ENCODE peak calls at places on chromosome 10, in four cellular contexts. J is fibroblast of lung, W is colonic mucosa, N is H9. D is an unnamed sample.

GRCh38 chr10:20233423-20233822 is 417.2 kb downstream of the PLXDC2 start:
- DNase-seq in J (no peak), W (no peak), N (no peak), D (no peak)

GRCh38 chr10:130022071-130022470 is 58.0 kb upstream of the EBF3 start:
- DNase-seq in J (no peak), W (no peak), N (peak; percentile 9), D (no peak)

GRCh38 chr10:124728071-124728829 is 15.9 kb downstream of the FAM53B start:
- DNase-seq in J (no peak), W (no peak), N (no peak), D (no peak)

GRCh38 chr10:131013281-131013680 is 298.2 kb downstream of the TCERG1L start:
- DNase-seq in J (no peak), W (no peak), N (no peak), D (no peak)

GRCh38 chr10:20745556-20745955 is 151.6 kb downstream of the NEBL start:
- DNase-seq in J (no peak), W (no peak), N (no peak), D (peak; percentile 83)

GRCh38 chr10:123750901-123751300 is 84.7 kb downstream of the GPR26 start:
- DNase-seq in J (no peak), W (no peak), N (no peak), D (no peak)

GRCh38 chr10:124222298-124223000 is 129.1 kb upstream of the CHST15 start:
- DNase-seq in J (no peak), W (no peak), N (no peak), D (no peak)

GRCh38 chr10:60123172-60123571 is 216.8 kb upstream of the CCDC6 start:
- DNase-seq in J (peak; percentile 89), W (no peak), N (no peak), D (no peak)

GRCh38 chr10:67804395-67804678 is 33.7 kb downstream of the DNAJC12 start:
- DNase-seq in J (no peak), W (no peak), N (no peak), D (no peak)

GRCh38 chr10:89273680-89274079 is 22.1 kb upstream of the LIPA start:
- DNase-seq in J (no peak), W (no peak), N (no peak), D (no peak)

GRCh38 chr10:126734015-126734414 is 63.5 kb upstream of the C10orf90 start:
- DNase-seq in J (peak; percentile 19), W (no peak), N (no peak), D (no peak)

GRCh38 chr10:109166935-109167334 is 756.4 kb downstream of the XPNPEP1 start:
- DNase-seq in J (peak; percentile 6), W (no peak), N (no peak), D (no peak)

GRCh38 chr10:77629775-77630565 is 7.6 kb downstream of the KCNMA1 start:
- DNase-seq in J (no peak), W (no peak), N (no peak), D (no peak)

GRCh38 chr10:127085957-127086356 is 110.4 kb downstream of the INSYN2A start:
- DNase-seq in J (no peak), W (no peak), N (no peak), D (no peak)

GRCh38 chr10:30550967-30551815 is 78.4 kb downstream of the LYZL2 start:
- DNase-seq in J (no peak), W (no peak), N (no peak), D (no peak)

GRCh38 chr10:30554443-30554831 is 75.1 kb downstream of the LYZL2 start:
- DNase-seq in J (no peak), W (no peak), N (no peak), D (no peak)

GRCh38 chr10:30555465-30555864 is 74.1 kb downstream of the LYZL2 start:
- DNase-seq in J (no peak), W (no peak), N (no peak), D (no peak)

GRCh38 chr10:30553625-30554442 is 75.7 kb downstream of the LYZL2 start:
- DNase-seq in J (peak; percentile 18), W (peak; percentile 87), N (peak; percentile 80), D (peak; percentile 86)

GRCh38 chr10:30553018-30553624 is 76.4 kb downstream of the LYZL2 start:
- DNase-seq in J (no peak), W (no peak), N (peak; percentile 85), D (peak; percentile 89)
- H3K27ac ChIP-seq in J (no peak overlapping the region), W (peak overlapping the region; percentile 80), N (peak overlapping the region; percentile 87), D (peak overlapping the region; percentile 65)

GRCh38 chr10:132457328-132458070 is 60.5 kb downstream of the PWWP2B start:
- DNase-seq in J (no peak), W (no peak), N (no peak), D (peak; percentile 59)
- TF ChIP-seq CTCF in J (no peak), W (no peak), N (peak; percentile 39), D (peak; percentile 45)

DNA sequence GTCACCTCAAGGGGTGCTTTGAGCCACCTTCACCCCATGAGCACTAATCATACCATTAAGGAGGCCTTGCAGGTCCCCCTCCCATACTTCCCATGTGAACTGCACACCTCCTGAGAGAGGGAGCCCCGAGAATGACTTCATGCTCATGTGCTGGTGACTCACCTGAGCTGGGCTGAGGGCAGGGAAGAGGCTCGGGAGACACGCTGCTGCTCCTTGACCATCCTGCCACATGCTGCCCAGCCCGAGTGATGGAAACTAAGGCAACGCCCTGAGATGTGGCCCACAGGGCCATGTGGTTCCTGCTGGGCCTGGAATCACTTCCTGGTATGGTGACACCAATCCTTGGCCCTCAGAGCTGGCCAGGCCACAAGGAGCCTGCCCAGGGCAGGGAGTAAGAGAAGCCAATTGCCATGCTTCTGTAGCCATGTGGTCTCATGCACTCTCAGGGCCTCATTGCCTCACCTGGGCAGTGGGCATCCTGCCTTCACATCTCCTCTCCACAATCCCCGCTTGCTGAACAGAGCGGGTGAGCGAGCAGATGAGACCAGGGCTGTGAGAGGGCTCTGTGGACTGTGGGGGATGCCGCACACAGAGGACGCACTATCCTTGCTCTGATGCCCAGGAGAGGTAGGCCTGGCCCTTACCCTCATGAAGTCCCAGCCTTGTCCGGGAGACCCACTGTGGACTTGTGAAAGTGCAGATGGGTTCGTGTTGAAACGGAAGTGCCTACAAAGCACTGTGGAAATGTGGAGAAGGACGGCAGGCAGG is 18.3 kb upstream of the PPIF start:
- DNase-seq in J (peak; percentile 55), W (no peak), N (no peak), D (no peak)
- H3K9ac ChIP-seq in J (no peak overlapping the region), W (no peak overlapping the region), N (no peak overlapping the region), D (no peak overlapping the region)

DNA sequence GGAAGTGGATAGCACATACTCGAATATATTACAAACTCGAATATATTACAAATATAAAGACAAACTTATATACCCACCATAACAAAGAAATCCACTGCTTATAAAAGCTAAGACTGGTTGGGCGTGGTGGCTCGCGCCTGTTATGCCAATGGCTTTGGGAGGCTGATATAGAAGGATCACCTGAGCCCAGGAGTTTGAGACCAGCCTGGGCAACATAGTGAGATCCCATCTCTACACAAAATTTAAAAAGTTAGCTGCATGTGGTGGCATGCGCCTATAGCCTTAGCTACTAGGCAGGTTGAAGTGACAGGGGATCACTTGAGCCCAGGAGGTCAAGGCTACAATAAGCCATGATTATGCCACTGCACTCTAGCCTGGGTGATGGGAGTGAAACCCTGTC is 20.4 kb downstream of the MCMBP start:
- DNase-seq in J (no peak), W (no peak), N (no peak), D (no peak)
- H3K27ac ChIP-seq in J (no peak overlapping the region), W (no peak overlapping the region), N (no peak overlapping the region), D (no peak overlapping the region)

GRCh38 chr10:72690071-72690755 is 1.7 kb upstream of the MCU start:
- DNase-seq in J (no peak), W (no peak), N (no peak), D (no peak)

GRCh38 chr10:72692057-72692891 is at the start of gene MCU:
- DNase-seq in J (peak; percentile 40), W (peak; percentile 98), N (peak; percentile 41), D (peak; percentile 97)

GRCh38 chr10:72689660-72690059 is 2.3 kb upstream of the MCU start:
- DNase-seq in J (no peak), W (no peak), N (no peak), D (no peak)

GRCh38 chr10:72692897-72693598 is 1.1 kb downstream of the MCU start:
- DNase-seq in J (peak; percentile 32), W (peak; percentile 61), N (no peak), D (no peak)

DNA sequence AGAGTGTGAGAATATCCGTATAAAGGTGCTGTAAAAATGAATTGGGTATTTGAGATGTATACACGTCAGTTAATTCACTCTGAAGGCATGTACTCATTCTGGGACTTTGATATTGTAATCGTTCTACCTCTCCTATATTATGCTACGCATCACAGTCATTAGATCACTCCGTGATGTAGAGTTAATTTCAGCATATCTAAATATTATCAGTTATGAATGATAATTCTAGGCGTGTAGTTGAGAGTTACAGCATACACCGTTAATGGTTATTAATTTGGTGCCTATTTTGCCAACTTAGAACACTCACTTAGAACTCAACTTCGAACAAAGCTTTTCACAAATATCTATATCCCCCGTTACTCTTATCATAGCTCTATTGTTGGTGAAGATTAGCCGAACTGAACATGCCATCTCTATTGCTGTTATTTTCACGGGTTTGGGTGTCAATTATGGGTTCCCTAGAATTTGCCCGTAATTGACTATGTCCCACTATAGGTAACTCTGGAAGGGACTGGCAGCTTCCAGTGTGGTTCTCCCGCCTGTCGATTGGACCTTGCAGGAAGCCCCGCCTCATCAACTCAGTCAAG is 380 bp upstream of the MCU start:
- DNase-seq in J (peak; percentile 93), W (no peak), N (peak; percentile 97), D (no peak)
- TF ChIP-seq CTCF in J (no peak), W (no peak), N (no peak), D (no peak)

GRCh38 chr10:11881028-11881476 is 57.9 kb downstream of the PROSER2 start:
- DNase-seq in J (no peak), W (no peak), N (no peak), D (no peak)
- H3K9ac ChIP-seq in J (no peak overlapping the region), W (no peak overlapping the region), N (no peak overlapping the region), D (no peak overlapping the region)

DNA sequence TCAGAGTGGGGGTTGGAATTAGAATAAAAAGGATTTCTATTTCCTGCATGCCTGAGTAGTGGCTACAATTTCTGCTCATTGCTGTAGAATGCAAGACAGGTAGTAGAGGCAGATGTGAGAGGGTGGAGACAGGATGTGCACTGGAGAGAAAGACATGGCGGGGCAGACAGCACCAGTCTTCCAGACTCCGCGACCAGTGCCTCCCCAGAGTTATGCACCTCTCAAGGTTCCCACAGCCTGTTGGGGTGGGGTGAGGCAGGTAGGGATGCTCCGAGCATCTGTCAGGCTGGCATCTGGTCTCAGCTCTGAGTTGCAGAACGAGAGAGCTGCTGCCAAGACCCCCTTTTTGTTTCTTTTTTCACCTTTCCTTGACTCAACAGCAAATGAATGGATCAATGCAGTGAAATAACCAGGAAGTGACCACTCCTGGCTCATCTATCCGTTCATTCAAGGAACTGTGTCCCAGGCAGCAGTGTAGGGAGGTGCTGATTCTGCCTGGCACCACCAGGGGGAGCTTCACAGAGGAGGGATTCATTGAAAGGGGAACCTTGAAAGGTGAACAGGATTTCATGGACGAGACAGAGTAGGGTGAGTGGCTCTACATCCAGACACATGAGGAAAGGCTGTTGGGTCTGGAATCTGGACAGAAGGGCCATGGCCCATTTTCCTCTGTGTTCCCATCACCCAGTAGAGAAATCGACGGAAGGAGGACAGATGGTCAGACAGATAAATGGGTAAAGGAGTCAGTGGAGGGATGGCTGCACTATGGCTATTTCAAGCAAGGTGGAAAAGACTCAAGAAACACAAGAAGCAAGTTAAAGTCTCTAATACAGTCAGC is 17.2 kb upstream of the SLC18A3 start:
- DNase-seq in J (peak; percentile 24), W (peak; percentile 65), N (peak; percentile 81), D (peak; percentile 93)
- H3K27ac ChIP-seq in J (no peak overlapping the region), W (no peak overlapping the region), N (no peak overlapping the region), D (no peak overlapping the region)